ENCODE peak calls at places on chromosomes 11 and 22, in six cellular contexts. K, W, L, Q, H and D are unnamed samples.

GRCh38 chr22:20020533-20021195 is at the start of gene TANGO2:
- DNase-seq in K (peak), W (peak), L (peak), Q (peak), H (peak), D (peak)

GRCh38 chr22:47872761-47873535 is 1110.5 kb downstream of the TBC1D22A start:
- DNase-seq in K (no peak), W (no peak), L (no peak), Q (no peak), H (no peak), D (no peak)

GRCh38 chr11:121555172-121555571 is 102.4 kb upstream of the SORL1-AS1 start:
- DNase-seq in K (no peak), W (no peak), L (no peak), Q (no peak), H (peak), D (no peak)

GRCh38 chr11:123674297-123674696 is 19.9 kb upstream of the SCN3B start:
- DNase-seq in K (no peak), W (no peak), L (no peak), Q (no peak), H (no peak), D (no peak)

GRCh38 chr11:65709661-65710060 is 2.4 kb upstream of the KAT5 start:
- DNase-seq in K (no peak), W (no peak), L (no peak), Q (no peak), H (no peak), D (peak)

GRCh38 chr22:37290737-37291136 is 8.4 kb downstream of the CYTH4 start:
- DNase-seq in K (no peak), W (peak), L (no peak), Q (no peak), H (peak), D (peak)

GRCh38 chr11:119236490-119236889 is 30.4 kb downstream of the CBL start:
- DNase-seq in K (no peak), W (no peak), L (no peak), Q (no peak), H (peak), D (peak)

GRCh38 chr22:19178659-19179471 is at the start of gene SLC25A1:
- DNase-seq in K (peak), W (peak), L (peak), Q (peak), H (peak), D (peak)

GRCh38 chr22:30305906-30306628 is 16.8 kb upstream of the CASTOR1 start:
- DNase-seq in K (peak), W (no peak), L (no peak), Q (no peak), H (no peak), D (no peak)

GRCh38 chr11:3203221-3204043 is 15.2 kb downstream of the MRGPRG start:
- DNase-seq in K (no peak), W (peak), L (no peak), Q (no peak), H (no peak), D (peak)

GRCh38 chr11:102468636-102469195 is 16.2 kb upstream of the TMEM123 start:
- DNase-seq in K (no peak), W (no peak), L (no peak), Q (no peak), H (no peak), D (peak)

GRCh38 chr11:69638941-69639681 is 1.8 kb upstream of the CCND1 start:
- DNase-seq in K (no peak), W (peak), L (peak), Q (peak), H (peak), D (peak)

GRCh38 chr11:94926698-94927237 is 46.6 kb downstream of the CWC15 start:
- DNase-seq in K (no peak), W (peak), L (no peak), Q (peak), H (peak), D (peak)